ENCODE peak calls at places on chromosomes 3 and 15, in ten cellular contexts. R is SK-N-SH; E is left lung; G is BJ; K is heart left ventricle; U is fibroblast of mammary gland; P is lower leg skin; Z is IMR-90; B is CD8-positive, alpha-beta memory T cell; L is uterus. X is an unnamed sample.

GRCh38 chr3:8324727-8325126 is 176.9 kb upstream of the LMCD1 start:
- DNase-seq in G (no peak), L (no peak), E (peak), U (peak), R (peak), B (peak), P (no peak), Z (peak), K (peak), X (no peak)

GRCh38 chr3:147389265-147390175 is 16.8 kb downstream of the ZIC4 start:
- DNase-seq in P (peak), L (no peak), Z (no peak), U (no peak), E (no peak), B (no peak), R (no peak), K (no peak), G (no peak), X (no peak)

GRCh38 chr3:139312959-139313358 is 30.9 kb upstream of the MRPS22 start:
- DNase-seq in U (peak), L (no peak), Z (peak), K (no peak), B (no peak), P (no peak), E (no peak), G (no peak), R (no peak), X (no peak)

GRCh38 chr3:11565932-11566331 is 77.8 kb downstream of the VGLL4 start:
- DNase-seq in G (no peak), R (no peak), E (no peak), L (no peak), Z (no peak), U (no peak), P (no peak), B (no peak), K (no peak), X (no peak)

GRCh38 chr3:176839447-176839846 is 357.8 kb downstream of the TBL1XR1 start:
- DNase-seq in P (no peak), B (no peak), K (no peak), E (no peak), Z (no peak), G (no peak), R (no peak), U (no peak), L (no peak), X (no peak)

GRCh38 chr3:98536456-98537017 is 4.8 kb downstream of the GPR15 start:
- DNase-seq in Z (no peak), P (no peak), B (no peak), R (no peak), K (no peak), E (no peak), G (no peak), L (no peak), U (no peak), X (no peak)

GRCh38 chr3:184532940-184533732 is 28.4 kb upstream of the EPHB3 start:
- DNase-seq in R (no peak), G (no peak), P (no peak), E (no peak), L (no peak), K (no peak), U (no peak), B (no peak), Z (no peak), X (no peak)

GRCh38 chr3:53817809-53818208 is 28.4 kb downstream of the CHDH start:
- DNase-seq in B (no peak), P (peak), R (no peak), E (no peak), Z (no peak), L (no peak), U (no peak), K (no peak), G (no peak), X (no peak)

GRCh38 chr3:143529018-143529478 is 319.2 kb downstream of the SLC9A9 start:
- DNase-seq in G (no peak), K (no peak), E (peak), Z (no peak), U (peak), B (peak), R (no peak), L (no peak), P (no peak), X (no peak)

GRCh38 chr3:43089081-43089480 is 16.8 kb downstream of the POMGNT2 start:
- DNase-seq in P (no peak), G (no peak), L (no peak), R (no peak), U (no peak), B (no peak), K (no peak), E (no peak), Z (no peak), X (no peak)

GRCh38 chr3:163605915-163606314 is 1472.4 kb downstream of the SI start:
- DNase-seq in K (no peak), E (no peak), R (no peak), L (no peak), P (no peak), G (no peak), B (no peak), Z (no peak), U (no peak), X (no peak)

GRCh38 chr3:124885466-124886167 is 1.5 kb downstream of the ITGB5 start:
- DNase-seq in G (no peak), U (peak), Z (no peak), P (no peak), R (peak), L (no peak), E (no peak), K (no peak), B (no peak), X (no peak)

GRCh38 chr15:90086868-90087268 is 15.4 kb downstream of the IDH2 start:
- DNase-seq in E (no peak), G (no peak), L (no peak), B (no peak), U (peak), P (no peak), K (no peak), Z (peak), R (peak), X (no peak)

GRCh38 chr15:93201940-93202339 is 112.9 kb upstream of the RGMA start:
- DNase-seq in P (no peak), G (no peak), Z (no peak), E (no peak), U (no peak), B (no peak), L (no peak), K (no peak), R (no peak), X (no peak)

GRCh38 chr3:170421147-170421641 is 2.5 kb downstream of the CLDN11 start:
- DNase-seq in G (no peak), U (peak), E (no peak), K (no peak), B (no peak), L (peak), R (peak), Z (peak), P (peak), X (no peak)

GRCh38 chr15:57541271-57541670 is 50.4 kb upstream of the MYZAP start:
- DNase-seq in R (no peak), G (no peak), Z (no peak), B (no peak), E (no peak), U (no peak), K (no peak), L (no peak), P (no peak), X (no peak)

GRCh38 chr15:93974804-93975481 is 256.4 kb upstream of the MCTP2 start:
- DNase-seq in K (no peak), L (no peak), U (peak), B (no peak), G (no peak), R (peak), E (no peak), P (no peak), Z (peak), X (no peak)

GRCh38 chr3:67311440-67311839 is 313.3 kb downstream of the KBTBD8 start:
- DNase-seq in K (no peak), U (no peak), R (no peak), P (no peak), E (no peak), B (no peak), L (no peak), Z (no peak), G (no peak), X (no peak)

GRCh38 chr3:56630966-56631365 is 52.1 kb downstream of the TASOR start:
- DNase-seq in P (no peak), B (no peak), Z (peak), U (no peak), E (no peak), L (no peak), R (no peak), K (no peak), G (no peak), X (no peak)

GRCh38 chr15:63601727-63602185 is 4.6 kb downstream of the FBXL22 start:
- DNase-seq in E (no peak), K (no peak), U (no peak), G (no peak), R (peak), P (no peak), L (no peak), Z (no peak), B (no peak), X (peak)

GRCh38 chr15:82312611-82313349 is 36.5 kb downstream of the GOLGA6L10 start:
- DNase-seq in G (no peak), Z (peak), B (no peak), U (peak), R (no peak), L (no peak), E (no peak), K (no peak), P (peak), X (no peak)

GRCh38 chr3:59320080-59320479 is 270.3 kb upstream of the CFAP20DC start:
- DNase-seq in Z (no peak), U (no peak), G (no peak), K (no peak), R (no peak), E (no peak), L (no peak), B (no peak), P (no peak), X (no peak)

GRCh38 chr3:146275476-146275875 is 24.6 kb upstream of the PLSCR4 start:
- DNase-seq in K (no peak), P (no peak), L (no peak), R (no peak), B (no peak), Z (no peak), E (no peak), U (no peak), G (no peak), X (no peak)

GRCh38 chr15:43762824-43763223 is 13.9 kb downstream of the ELL3 start:
- DNase-seq in L (no peak), K (no peak), U (peak), G (no peak), P (no peak), Z (peak), R (no peak), E (no peak), B (no peak), X (no peak)

GRCh38 chr3:186612721-186613636 is at the start of gene AHSG:
- DNase-seq in P (no peak), K (no peak), B (no peak), Z (no peak), U (no peak), R (no peak), G (no peak), L (no peak), E (no peak), X (no peak)

GRCh38 chr3:4153771-4154170 is 149.4 kb upstream of the SETMAR start:
- DNase-seq in B (no peak), U (no peak), E (no peak), L (no peak), P (no peak), G (no peak), Z (no peak), K (no peak), R (no peak), X (no peak)

GRCh38 chr3:24500806-24501205 is 6.2 kb upstream of the THRB start:
- DNase-seq in R (no peak), E (no peak), L (no peak), K (no peak), B (no peak), Z (no peak), G (no peak), U (no peak), P (no peak), X (no peak)

GRCh38 chr3:115999598-115999997 is 376.3 kb downstream of the GAP43 start:
- DNase-seq in E (no peak), L (no peak), P (no peak), Z (peak), U (no peak), K (peak), B (no peak), R (no peak), G (no peak), X (no peak)

GRCh38 chr15:39075756-39076341 is 505.0 kb upstream of the THBS1 start:
- DNase-seq in L (no peak), B (no peak), R (no peak), Z (no peak), K (no peak), G (no peak), U (no peak), E (no peak), P (no peak), X (no peak)

GRCh38 chr3:128011140-128011539 is 41.1 kb upstream of the SEC61A1 start:
- DNase-seq in Z (peak), G (no peak), K (no peak), R (peak), L (no peak), E (peak), P (no peak), U (peak), B (no peak), X (peak)

GRCh38 chr15:88255496-88256171 is 905 bp downstream of the NTRK3 start:
- DNase-seq in R (peak), P (no peak), L (peak), K (no peak), Z (peak), E (no peak), B (no peak), G (no peak), U (peak), X (peak)
- H3K4me3 ChIP-seq in R (peak), P (no peak), L (peak), K (peak), Z (no peak), E (no peak), B (no peak), G (no peak), U (no peak), X (no peak)

DNA sequence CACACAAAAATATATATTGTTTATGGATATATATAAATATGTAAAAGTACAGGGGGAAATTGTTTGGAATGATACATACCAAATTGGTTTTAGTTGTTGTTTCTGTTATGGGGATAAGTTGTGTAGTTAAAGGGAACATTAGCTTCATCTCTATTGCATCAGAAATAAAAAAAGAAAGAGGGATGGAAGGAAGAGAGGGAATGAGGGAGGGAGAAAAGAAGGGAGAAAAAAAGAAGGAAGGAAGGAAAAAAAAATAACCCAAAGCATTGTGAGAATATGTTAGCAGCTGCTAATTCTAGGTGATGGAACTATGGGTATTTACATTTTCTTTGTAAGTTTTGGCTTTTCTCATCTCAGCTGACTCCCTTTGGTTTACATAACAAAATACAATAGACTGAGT is 1.3 kb downstream of the CCR8 start:
- DNase-seq in E (no peak), P (no peak), U (no peak), K (no peak), R (no peak), B (no peak), Z (no peak), G (no peak), L (no peak), X (no peak)
- H3K4me3 ChIP-seq in E (no peak), P (no peak), U (no peak), K (no peak), R (no peak), B (no peak), Z (no peak), G (no peak), L (no peak), X (no peak)

GRCh38 chr3:195849322-195850074 is 37.8 kb upstream of the MUC4 start:
- DNase-seq in E (no peak), L (no peak), U (no peak), G (no peak), B (peak), R (no peak), P (no peak), K (no peak), Z (no peak), X (peak)

GRCh38 chr3:195844671-195845218 is 33.0 kb upstream of the MUC4 start:
- DNase-seq in E (no peak), B (no peak), G (no peak), P (no peak), R (no peak), K (no peak), Z (no peak), L (no peak), U (no peak), X (no peak)

GRCh38 chr3:195850857-195851531 is 39.3 kb upstream of the MUC4 start:
- DNase-seq in L (peak), P (peak), E (peak), U (peak), B (peak), G (peak), Z (peak), R (peak), K (peak), X (peak)

GRCh38 chr3:195845483-195845882 is 33.8 kb upstream of the MUC4 start:
- DNase-seq in P (no peak), B (no peak), L (no peak), R (no peak), E (no peak), Z (no peak), U (no peak), G (no peak), K (no peak), X (no peak)

GRCh38 chr3:195847061-195847950 is 35.6 kb upstream of the MUC4 start:
- DNase-seq in B (no peak), L (no peak), K (no peak), R (no peak), G (no peak), U (peak), E (no peak), P (no peak), Z (peak), X (no peak)
- H3K4me3 ChIP-seq in B (no peak), L (no peak), K (no peak), R (no peak), G (no peak), U (no peak), E (no peak), P (no peak), Z (no peak), X (no peak)

DNA sequence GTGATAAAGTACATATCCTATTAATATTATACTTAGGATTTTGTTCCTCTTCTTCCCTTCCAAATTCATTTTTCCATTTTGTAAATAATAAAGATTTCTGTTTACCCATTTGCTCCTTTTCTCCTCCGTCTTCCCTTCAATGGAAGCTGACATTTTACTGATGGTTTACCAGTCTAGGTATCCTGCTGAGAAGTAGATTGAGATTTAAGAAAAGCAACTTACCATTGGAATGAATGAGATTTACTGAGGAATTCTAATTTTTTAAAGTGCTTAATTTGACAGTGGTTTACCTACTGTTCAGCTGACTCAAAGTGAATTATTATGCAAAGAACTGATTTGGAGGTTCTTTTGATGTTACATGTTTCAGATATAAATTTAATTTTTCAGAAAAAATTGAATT is 2.4 kb downstream of the C15orf61 start:
- DNase-seq in E (no peak), G (no peak), K (no peak), R (no peak), U (no peak), Z (no peak), P (no peak), L (no peak), B (no peak), X (no peak)
- H3K4me3 ChIP-seq in E (no peak), G (no peak), K (peak), R (peak), U (peak), Z (no peak), P (no peak), L (no peak), B (no peak), X (no peak)

GRCh38 chr3:72483554-72484104 is 364.6 kb downstream of the SHQ1 start:
- DNase-seq in R (no peak), P (no peak), K (no peak), U (no peak), G (no peak), E (no peak), Z (no peak), B (no peak), L (no peak), X (no peak)
- H3K4me3 ChIP-seq in R (no peak), P (no peak), K (no peak), U (no peak), G (no peak), E (no peak), Z (no peak), B (no peak), L (no peak), X (no peak)

DNA sequence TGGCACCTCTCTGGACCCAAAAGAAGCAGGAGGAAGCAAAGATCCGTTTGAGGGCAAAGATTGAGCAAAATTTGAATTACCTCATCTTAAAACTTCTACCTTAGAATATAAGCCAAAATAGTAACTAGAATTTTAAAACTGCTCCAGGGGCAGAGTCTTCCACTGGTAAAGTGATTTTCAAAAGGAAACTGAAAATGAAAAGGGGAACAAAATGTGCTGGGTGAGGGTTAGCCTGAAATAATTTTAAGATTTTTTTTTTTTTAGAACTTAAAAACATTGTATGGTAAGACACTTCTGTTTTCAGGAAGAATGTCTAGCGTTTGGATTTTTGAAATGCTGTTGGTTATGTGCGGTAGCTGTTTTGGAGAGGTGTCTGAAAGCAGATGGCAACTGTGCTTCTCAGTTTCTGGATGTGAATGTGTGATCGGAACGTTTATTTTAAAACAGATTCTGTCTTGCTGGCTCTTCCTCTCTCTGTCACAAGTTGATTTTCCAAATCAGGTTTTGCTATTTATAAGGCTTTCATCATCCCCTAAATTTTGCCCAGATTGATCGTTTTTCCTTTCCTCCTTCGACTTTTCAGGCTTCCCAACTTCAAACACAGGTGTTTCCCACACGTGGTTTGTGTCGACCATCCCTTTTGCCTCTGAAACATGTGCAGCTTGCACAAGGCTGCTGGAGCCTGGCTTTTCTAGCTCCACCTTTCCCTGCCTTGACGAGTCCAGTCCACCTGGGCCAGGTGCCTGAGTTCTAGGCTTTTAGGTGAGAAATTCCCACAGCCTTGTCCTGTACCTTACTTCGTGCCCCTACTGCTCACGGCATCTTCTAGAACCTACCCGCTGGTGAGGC is 3.3 kb downstream of the LRRK1 start:
- DNase-seq in P (peak), R (no peak), U (no peak), E (no peak), Z (no peak), L (no peak), K (no peak), G (no peak), B (no peak), X (no peak)
- H3K4me3 ChIP-seq in P (no peak), R (no peak), U (no peak), E (no peak), Z (no peak), L (no peak), K (peak), G (no peak), B (no peak), X (no peak)

GRCh38 chr15:29356807-29357206 is 87.2 kb upstream of the NSMCE3 start:
- DNase-seq in K (no peak), R (no peak), E (no peak), L (no peak), B (no peak), Z (no peak), P (no peak), G (no peak), U (no peak), X (no peak)

GRCh38 chr15:29348308-29348914 is 78.8 kb upstream of the NSMCE3 start:
- DNase-seq in L (peak), R (no peak), Z (no peak), G (no peak), E (no peak), B (no peak), K (no peak), P (no peak), U (no peak), X (no peak)

GRCh38 chr15:29346998-29347397 is 77.4 kb upstream of the NSMCE3 start:
- DNase-seq in E (no peak), U (no peak), K (no peak), Z (no peak), P (no peak), R (no peak), L (no peak), B (no peak), G (no peak), X (no peak)

GRCh38 chr15:29352402-29352801 is 82.8 kb upstream of the NSMCE3 start:
- DNase-seq in U (no peak), G (no peak), L (no peak), E (no peak), R (no peak), Z (no peak), K (no peak), B (no peak), P (no peak), X (no peak)
- H3K4me3 ChIP-seq in U (no peak), G (no peak), L (no peak), E (no peak), R (no peak), Z (no peak), K (no peak), B (no peak), P (no peak), X (no peak)